ENCODE peak calls at places on chromosome 21, in five cellular contexts. E, N, H, W and A are unnamed samples.

GRCh38 chr21:15422761-15423160 is 307.0 kb upstream of the USP25 start:
- DNase-seq in N (no peak), E (no peak), W (no peak), H (no peak), A (no peak)

GRCh38 chr21:45267390-45267760 is 20.3 kb downstream of the POFUT2 start:
- DNase-seq in W (no peak), N (no peak), H (no peak), E (no peak), A (no peak)

GRCh38 chr21:16192900-16193299 is 463.1 kb downstream of the USP25 start:
- DNase-seq in W (no peak), E (no peak), N (no peak), H (no peak), A (no peak)

GRCh38 chr21:21101911-21102310 is 103.7 kb downstream of the NCAM2 start:
- DNase-seq in W (no peak), N (peak), E (no peak), H (no peak), A (no peak)

GRCh38 chr21:15445327-15445726 is 284.5 kb upstream of the USP25 start:
- DNase-seq in H (no peak), N (no peak), E (no peak), W (no peak), A (peak)

GRCh38 chr21:32702702-32703101 is 25.1 kb downstream of the SYNJ1 start:
- DNase-seq in N (no peak), W (no peak), H (peak), E (no peak), A (no peak)

GRCh38 chr21:29299906-29300546 is 1.3 kb downstream of the BACH1 start:
- DNase-seq in W (no peak), E (peak), N (peak), H (peak), A (no peak)

GRCh38 chr21:27480841-27481261 is 514.0 kb upstream of the ADAMTS5 start:
- DNase-seq in W (peak), N (no peak), H (no peak), E (no peak), A (no peak)

GRCh38 chr21:31416465-31416864 is 72.4 kb upstream of the TIAM1 start:
- DNase-seq in N (no peak), W (no peak), H (no peak), E (no peak), A (no peak)

GRCh38 chr21:42748620-42749176 is 95.3 kb downstream of the PDE9A start:
- DNase-seq in H (no peak), N (no peak), E (no peak), W (no peak), A (no peak)

GRCh38 chr21:42747267-42747701 is 93.9 kb downstream of the PDE9A start:
- DNase-seq in N (no peak), W (no peak), H (no peak), E (no peak), A (no peak)

GRCh38 chr21:42746593-42747266 is 93.3 kb downstream of the PDE9A start:
- DNase-seq in H (no peak), E (no peak), N (no peak), W (no peak), A (no peak)

GRCh38 chr21:42749226-42749625 is 95.8 kb downstream of the PDE9A start:
- DNase-seq in W (no peak), E (no peak), H (no peak), N (no peak), A (no peak)

GRCh38 chr21:42747746-42748351 is 94.4 kb downstream of the PDE9A start:
- DNase-seq in W (no peak), N (no peak), E (no peak), H (no peak), A (no peak)
- TF ChIP-seq POLR2AphosphoS5 in W (no peak), N (no peak), E (no peak), H (no peak), A (no peak)

DNA sequence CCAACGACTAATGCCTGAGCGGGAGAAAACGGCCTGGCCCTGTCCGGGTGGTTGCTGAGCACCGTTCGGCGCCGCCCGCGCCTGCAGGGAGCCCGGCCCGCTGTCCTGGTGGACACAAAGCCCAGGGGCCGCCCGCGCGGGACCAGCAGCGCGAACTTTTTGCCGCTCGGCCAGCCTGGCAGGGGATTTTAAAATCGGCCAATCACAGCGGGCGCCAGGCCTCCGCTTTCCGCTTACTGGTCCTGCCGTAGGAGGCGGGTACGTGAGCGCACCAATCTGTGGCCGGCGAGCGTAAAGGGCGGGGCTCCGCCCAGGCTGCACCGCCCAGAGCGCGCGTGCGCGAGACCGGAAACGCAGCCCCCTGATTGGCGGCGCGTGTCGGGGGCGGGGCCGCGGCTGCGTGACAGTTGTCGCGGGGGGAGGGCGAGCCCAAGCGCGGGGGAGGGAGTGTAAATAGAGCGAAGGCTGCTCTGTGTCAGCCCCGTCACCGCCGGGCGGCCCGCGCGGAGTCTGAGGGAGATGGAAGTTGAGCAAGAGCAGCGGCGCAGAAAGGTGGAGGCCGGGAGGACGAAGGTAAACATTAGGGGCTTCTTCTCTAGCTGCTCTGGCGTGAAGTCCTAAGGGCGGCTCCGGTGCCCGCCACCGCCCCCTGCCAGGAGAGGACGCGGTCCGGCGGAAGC is at the start of the genes C21orf58 and PCNT:
- DNase-seq in H (peak), N (peak), W (peak), E (peak), A (peak)
- TF ChIP-seq POLR2A in H (peak), N (peak), W (no peak), E (peak), A (peak)

GRCh38 chr21:14358775-14359174 is 24.2 kb downstream of the HSPA13 start:
- DNase-seq in W (no peak), H (peak), E (no peak), N (no peak), A (no peak)

GRCh38 chr21:14353712-14354111 is 29.2 kb downstream of the HSPA13 start:
- DNase-seq in E (no peak), N (no peak), H (peak), W (no peak), A (no peak)

GRCh38 chr21:14361958-14362357 is 21.0 kb downstream of the HSPA13 start:
- DNase-seq in W (no peak), H (peak), N (no peak), E (no peak), A (no peak)

GRCh38 chr21:14356771-14357170 is 26.2 kb downstream of the HSPA13 start:
- DNase-seq in W (no peak), H (no peak), E (no peak), N (no peak), A (no peak)
- TF ChIP-seq POLR2AphosphoS5 in W (no peak), H (no peak), E (no peak), N (no peak), A (no peak)

GRCh38 chr21:41447356-41447755 is 21.3 kb downstream of the MX1 start:
- DNase-seq in E (no peak), H (no peak), W (no peak), N (no peak), A (no peak)
- TF ChIP-seq POLR2A in E (no peak), H (no peak), W (no peak), N (no peak), A (peak)

GRCh38 chr21:25560151-25560783 is 47.0 kb downstream of the MRPL39 start:
- DNase-seq in H (no peak), N (no peak), W (no peak), E (no peak), A (no peak)
- TF ChIP-seq POLR2AphosphoS5 in H (no peak), N (no peak), W (no peak), E (no peak), A (peak)

GRCh38 chr21:46635324-46636180 is at the start of gene PRMT2:
- DNase-seq in H (peak), W (peak), E (peak), N (peak), A (peak)
- TF ChIP-seq POLR2A in H (peak), W (peak), E (peak), N (peak), A (peak)